ENCODE peak calls at places on chromosome 17, in five cellular contexts. Z is BJ, B is MM.1S, I is NCI-H1930, E is GM19239. R is an unnamed sample.

GRCh38 chr17:72416905-72417304 is 296.1 kb downstream of the SOX9 start:
- DNase-seq in Z (no peak), B (no peak), I (no peak), E (no peak), R (no peak)

GRCh38 chr17:55795098-55795497 is 44.2 kb downstream of the PCTP start:
- DNase-seq in Z (no peak), B (no peak), I (peak; percentile 94), E (no peak), R (no peak)

GRCh38 chr17:16925461-16926060 is 46.4 kb downstream of the TNFRSF13B start:
- DNase-seq in Z (no peak), B (no peak), I (no peak), E (no peak), R (no peak)

GRCh38 chr17:43549496-43549895 is 3.4 kb upstream of the ETV4 start:
- DNase-seq in Z (no peak), B (no peak), I (no peak), E (no peak), R (no peak)

GRCh38 chr17:80195671-80196529 is 24.2 kb downstream of the SGSH start:
- DNase-seq in Z (no peak), B (peak; percentile 23), I (no peak), E (peak; percentile 44), R (peak; percentile 14)

GRCh38 chr17:3888343-3889171 is 4.3 kb downstream of the CAMKK1 start:
- DNase-seq in Z (peak; percentile 80), B (no peak), I (no peak), E (no peak), R (no peak)

GRCh38 chr17:33874617-33875060 is 380.4 kb upstream of the CCL2 start:
- DNase-seq in Z (no peak), B (no peak), I (no peak), E (no peak), R (no peak)

GRCh38 chr17:67785526-67785925 is 39.8 kb upstream of the BPTF start:
- DNase-seq in Z (no peak), B (no peak), I (no peak), E (no peak), R (no peak)

GRCh38 chr17:77076046-77076882 is 64.5 kb upstream of the SEC14L1 start:
- DNase-seq in Z (no peak), B (no peak), I (no peak), E (no peak), R (no peak)

GRCh38 chr17:55702150-55702549 is 20.5 kb downstream of the TMEM100 start:
- DNase-seq in Z (no peak), B (no peak), I (no peak), E (no peak), R (no peak)

GRCh38 chr17:27333410-27333980 is 39.6 kb downstream of the WSB1 start:
- DNase-seq in Z (no peak), B (no peak), I (no peak), E (no peak), R (peak; percentile 48)

GRCh38 chr17:32822996-32823395 is 53.9 kb downstream of the MYO1D start:
- DNase-seq in Z (no peak), B (peak; percentile 15), I (no peak), E (no peak), R (no peak)

GRCh38 chr17:21165922-21166598 is 39.3 kb downstream of the DHRS7B start:
- DNase-seq in Z (no peak), B (no peak), I (no peak), E (no peak), R (no peak)

GRCh38 chr17:80785477-80786178 is 206.0 kb upstream of the CHMP6 start:
- DNase-seq in Z (no peak), B (no peak), I (no peak), E (no peak), R (no peak)

GRCh38 chr17:43671075-43671692 is 9.5 kb upstream of the MEOX1 start:
- DNase-seq in Z (no peak), B (no peak), I (no peak), E (no peak), R (no peak)

GRCh38 chr17:33038740-33039139 is 47.1 kb downstream of the SPACA3 start:
- DNase-seq in Z (no peak), B (no peak), I (no peak), E (no peak), R (no peak)

GRCh38 chr17:29112780-29113295 is 67.4 kb downstream of the MYO18A start:
- DNase-seq in Z (no peak), B (no peak), I (no peak), E (no peak), R (no peak)

GRCh38 chr17:16406742-16407674 is 8.4 kb upstream of the TRPV2 start:
- DNase-seq in Z (no peak), B (no peak), I (peak; percentile 55), E (peak; percentile 31), R (no peak)

GRCh38 chr17:28267720-28268609 is 51.0 kb upstream of the TMEM97 start:
- DNase-seq in Z (no peak), B (no peak), I (no peak), E (no peak), R (no peak)

GRCh38 chr17:64632606-64633005 is 29.5 kb downstream of the SMURF2 start:
- DNase-seq in Z (no peak), B (no peak), I (no peak), E (no peak), R (no peak)

GRCh38 chr17:1002771-1003555 is 6.0 kb downstream of the TIMM22 start:
- DNase-seq in Z (peak; percentile 36), B (no peak), I (no peak), E (no peak), R (no peak)

GRCh38 chr17:28725166-28725659 is 820 bp downstream of the TLCD1 start:
- DNase-seq in Z (no peak), B (peak; percentile 54), I (peak; percentile 24), E (no peak), R (no peak)

GRCh38 chr17:313911-314613 is 38.5 kb downstream of the RPH3AL start:
- DNase-seq in Z (no peak), B (no peak), I (no peak), E (no peak), R (no peak)

GRCh38 chr17:48961516-48962233 is 6.7 kb downstream of the GIP start:
- DNase-seq in Z (no peak), B (no peak), I (no peak), E (no peak), R (no peak)

GRCh38 chr17:16466407-16466806 is 25.6 kb downstream of the LRRC75A start:
- DNase-seq in Z (no peak), B (no peak), I (no peak), E (no peak), R (no peak)